ENCODE peak calls at places on chromosomes 3 and 15, in five cellular contexts. M is DMS153, R is GM23338, D is NCI-H2029, H is astrocyte. T is an unnamed sample.

GRCh38 chr3:112627419-112627818 is 13.5 kb downstream of the CCDC80 start:
- DNase-seq in H (no peak), R (no peak), M (no peak), D (no peak), T (no peak)

GRCh38 chr3:163315786-163316185 is 1762.5 kb downstream of the SI start:
- DNase-seq in H (no peak), D (no peak), M (no peak), R (no peak), T (no peak)

GRCh38 chr15:39034816-39035215 is 470.2 kb upstream of the RASGRP1 start:
- DNase-seq in R (no peak), M (no peak), H (no peak), D (no peak), T (no peak)

GRCh38 chr15:66720206-66721010 is 18.4 kb downstream of the SMAD6 start:
- DNase-seq in R (no peak), M (no peak), D (no peak), H (peak), T (peak)

GRCh38 chr3:107368999-107369398 is 8.2 kb upstream of the CCDC54 start:
- DNase-seq in M (no peak), D (no peak), R (no peak), H (no peak), T (no peak)

GRCh38 chr3:45170071-45170470 is 23.9 kb upstream of the CDCP1 start:
- DNase-seq in R (no peak), H (no peak), M (no peak), D (no peak), T (peak)

GRCh38 chr3:143095813-143096212 is 23.8 kb upstream of the CHST2 start:
- DNase-seq in D (no peak), H (no peak), R (no peak), M (no peak), T (no peak)

GRCh38 chr3:111943533-111943932 is 35.3 kb upstream of the ABHD10 start:
- DNase-seq in D (no peak), H (no peak), R (no peak), M (no peak), T (no peak)

GRCh38 chr15:29883126-29883525 is 60.9 kb upstream of the TJP1 start:
- DNase-seq in H (peak), R (peak), D (no peak), M (no peak), T (peak)

GRCh38 chr3:71658131-71658530 is 67.1 kb downstream of the EIF4E3 start:
- DNase-seq in R (no peak), M (peak), D (peak), H (peak), T (peak)

GRCh38 chr3:116281313-116282143 is 163.8 kb downstream of the LSAMP start:
- DNase-seq in H (no peak), R (no peak), M (no peak), D (no peak), T (no peak)